ENCODE peak calls at places on chromosomes 13 and 19, in four cellular contexts. One of them, this sample, is unnamed. For H4K20me1, the result is how much of the 10 kb centered on the place peaks cover.

GRCh38 chr19:41386442-41386841 is 10.1 kb downstream of the TMEM91 start:
- DNase-seq in GM23338: no peak
- DNase-seq in PC-3: no peak
- DNase-seq in SK-N-SH: no peak
- DNase-seq in this sample: no peak

GRCh38 chr19:15195381-15195964 is 5.3 kb downstream of the NOTCH3 start:
- DNase-seq in GM23338: peak
- DNase-seq in PC-3: peak
- DNase-seq in SK-N-SH: peak
- DNase-seq in this sample: peak

GRCh38 chr13:47455581-47455980 is 545.5 kb downstream of the SUCLA2 start:
- DNase-seq in GM23338: peak
- DNase-seq in PC-3: peak
- DNase-seq in SK-N-SH: peak
- DNase-seq in this sample: no peak

GRCh38 chr19:38597075-38597474 is 20.7 kb downstream of the MAP4K1 start:
- DNase-seq in GM23338: peak
- DNase-seq in PC-3: no peak
- DNase-seq in SK-N-SH: no peak
- DNase-seq in this sample: no peak

GRCh38 chr13:26480246-26480855 is 77.1 kb upstream of the WASF3 start:
- DNase-seq in GM23338: no peak
- DNase-seq in PC-3: peak
- DNase-seq in SK-N-SH: no peak
- DNase-seq in this sample: no peak

GRCh38 chr19:34707661-34708060 is 26.4 kb upstream of the ZNF181 start:
- DNase-seq in GM23338: no peak
- DNase-seq in PC-3: no peak
- DNase-seq in SK-N-SH: no peak
- DNase-seq in this sample: no peak

GRCh38 chr13:31807090-31807541 is 67.8 kb downstream of the RXFP2 start:
- DNase-seq in GM23338: no peak
- DNase-seq in PC-3: no peak
- DNase-seq in SK-N-SH: no peak
- DNase-seq in this sample: no peak

GRCh38 chr19:29480507-29480906 is 45.3 kb upstream of the VSTM2B start:
- DNase-seq in GM23338: no peak
- DNase-seq in PC-3: no peak
- DNase-seq in SK-N-SH: no peak
- DNase-seq in this sample: no peak

GRCh38 chr13:109737046-109737573 is 49.3 kb downstream of the IRS2 start:
- DNase-seq in GM23338: no peak
- DNase-seq in PC-3: no peak
- DNase-seq in SK-N-SH: no peak
- DNase-seq in this sample: no peak

GRCh38 chr19:55053735-55054134 is 9.2 kb downstream of the RDH13 start:
- DNase-seq in GM23338: no peak
- DNase-seq in PC-3: no peak
- DNase-seq in SK-N-SH: no peak
- DNase-seq in this sample: no peak

GRCh38 chr13:46129955-46130354 is 25.1 kb upstream of the CPB2 start:
- DNase-seq in GM23338: no peak
- DNase-seq in PC-3: no peak
- DNase-seq in SK-N-SH: no peak
- DNase-seq in this sample: no peak

GRCh38 chr19:56333506-56333905 is 18.9 kb upstream of the ZSCAN5A start:
- DNase-seq in GM23338: peak
- DNase-seq in PC-3: peak
- DNase-seq in SK-N-SH: peak
- DNase-seq in this sample: peak

GRCh38 chr19:17677002-17677401 is 11.2 kb downstream of the UNC13A start:
- DNase-seq in GM23338: peak
- DNase-seq in PC-3: peak
- DNase-seq in SK-N-SH: no peak
- DNase-seq in this sample: peak

GRCh38 chr19:47644743-47645499 is 36.0 kb downstream of the BICRA start:
- DNase-seq in GM23338: no peak
- DNase-seq in PC-3: no peak
- DNase-seq in SK-N-SH: no peak
- DNase-seq in this sample: no peak

GRCh38 chr19:50286443-50286842 is 42.7 kb downstream of the KCNC3 start:
- DNase-seq in GM23338: no peak
- DNase-seq in PC-3: no peak
- DNase-seq in SK-N-SH: no peak
- DNase-seq in this sample: no peak

GRCh38 chr19:45154064-45154827 is 6.5 kb downstream of the NKPD1 start:
- DNase-seq in GM23338: no peak
- DNase-seq in PC-3: peak
- DNase-seq in SK-N-SH: no peak
- DNase-seq in this sample: no peak

GRCh38 chr13:30191491-30192100 is 115.8 kb downstream of the KATNAL1 start:
- DNase-seq in GM23338: no peak
- DNase-seq in PC-3: peak
- DNase-seq in SK-N-SH: no peak
- DNase-seq in this sample: no peak

GRCh38 chr19:56508282-56508778 is 675 bp downstream of the ZNF471 start:
- DNase-seq in GM23338: no peak
- DNase-seq in PC-3: no peak
- DNase-seq in SK-N-SH: no peak
- DNase-seq in this sample: no peak

GRCh38 chr13:100580045-100580444 is 8.5 kb downstream of the GGACT start:
- DNase-seq in GM23338: no peak
- DNase-seq in PC-3: no peak
- DNase-seq in SK-N-SH: no peak
- DNase-seq in this sample: no peak

GRCh38 chr13:113527272-113527958 is 36.9 kb upstream of the DCUN1D2 start:
- DNase-seq in GM23338: no peak
- DNase-seq in PC-3: no peak
- DNase-seq in SK-N-SH: no peak
- DNase-seq in this sample: no peak

GRCh38 chr13:37747071-37747612 is 122.4 kb downstream of the TRPC4 start:
- DNase-seq in GM23338: no peak
- DNase-seq in PC-3: peak
- DNase-seq in SK-N-SH: no peak
- DNase-seq in this sample: no peak

GRCh38 chr13:26424181-26424580 is 133.3 kb upstream of the WASF3 start:
- DNase-seq in GM23338: no peak
- DNase-seq in PC-3: no peak
- DNase-seq in SK-N-SH: no peak
- DNase-seq in this sample: no peak

GRCh38 chr13:36850790-36851438 is 31.9 kb downstream of the RFXAP start:
- DNase-seq in GM23338: peak
- DNase-seq in PC-3: no peak
- DNase-seq in SK-N-SH: peak
- DNase-seq in this sample: peak

GRCh38 chr19:56137405-56137804 is 3.7 kb upstream of the ZNF444 start:
- DNase-seq in GM23338: no peak
- DNase-seq in PC-3: peak
- DNase-seq in SK-N-SH: no peak
- DNase-seq in this sample: no peak

GRCh38 chr13:102235689-102236088 is 166.2 kb downstream of the FGF14 start:
- DNase-seq in GM23338: no peak
- DNase-seq in PC-3: peak
- DNase-seq in SK-N-SH: no peak
- DNase-seq in this sample: no peak

GRCh38 chr13:94617389-94618000 is 15.8 kb downstream of the GPR180 start:
- DNase-seq in GM23338: peak
- DNase-seq in PC-3: peak
- DNase-seq in SK-N-SH: peak
- DNase-seq in this sample: no peak

DNA sequence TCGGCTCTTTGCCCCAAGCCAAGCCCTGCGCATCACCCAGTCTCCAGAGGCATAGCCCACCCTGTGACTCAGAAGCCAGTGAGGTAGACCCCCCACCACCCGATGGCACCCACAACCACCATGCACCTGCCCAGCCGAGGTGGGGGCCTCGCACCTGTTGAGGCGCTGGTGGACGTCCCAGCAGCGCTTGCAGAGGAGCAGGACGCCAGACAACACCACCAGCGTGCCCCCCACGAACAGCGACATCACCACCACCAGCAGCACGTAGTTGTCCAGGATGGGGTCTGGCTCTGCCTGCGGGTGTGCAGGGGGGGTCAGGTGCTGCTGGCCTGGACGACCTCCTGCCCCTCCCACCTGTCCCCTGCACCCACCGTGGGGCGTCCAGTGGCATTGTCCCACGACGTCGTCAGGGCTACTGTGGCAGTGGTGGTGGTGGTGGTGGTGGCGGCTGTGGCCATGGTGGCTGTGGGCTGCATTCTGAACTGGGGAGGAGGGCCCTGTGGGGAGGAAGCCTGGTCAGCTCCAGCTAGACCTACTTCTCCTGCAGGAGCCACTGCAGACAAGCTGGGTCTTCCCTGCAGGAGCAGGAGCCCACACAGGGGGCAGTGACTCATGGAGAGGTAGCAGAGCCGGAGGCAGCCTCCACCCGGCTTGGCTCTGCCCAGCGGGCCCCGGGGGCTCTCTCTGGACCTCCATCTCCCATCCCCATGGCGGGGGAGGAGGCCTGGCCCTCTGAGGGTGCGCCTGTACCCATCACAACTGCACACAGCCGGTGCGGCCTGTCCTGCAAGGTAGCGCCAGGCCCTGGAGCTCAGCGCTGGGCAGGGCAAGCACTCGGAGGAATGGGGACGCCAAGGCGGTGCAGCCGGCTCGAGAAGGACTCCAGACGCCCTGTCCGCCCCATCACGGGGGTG is 1.9 kb downstream of the CBARP start:
- DNase-seq in GM23338: no peak
- DNase-seq in PC-3: peak
- DNase-seq in SK-N-SH: peak
- DNase-seq in this sample: no peak
- TF ChIP-seq EZH2phosphoT487 in GM23338: no peak
- TF ChIP-seq EZH2phosphoT487 in PC-3: no peak
- TF ChIP-seq EZH2phosphoT487 in SK-N-SH: no peak
- TF ChIP-seq EZH2phosphoT487 in this sample: no peak

GRCh38 chr19:2334986-2335846 is 6.7 kb downstream of the SPPL2B start:
- DNase-seq in GM23338: no peak
- DNase-seq in PC-3: no peak
- DNase-seq in SK-N-SH: peak
- DNase-seq in this sample: no peak
- H4K20me1 ChIP-seq in GM23338: under half
- H4K20me1 ChIP-seq in PC-3: under half
- H4K20me1 ChIP-seq in SK-N-SH: under half
- H4K20me1 ChIP-seq in this sample: half or more

GRCh38 chr13:85970727-85971126 is 171.5 kb upstream of the SLITRK6 start:
- DNase-seq in GM23338: no peak
- DNase-seq in PC-3: peak
- DNase-seq in SK-N-SH: no peak
- DNase-seq in this sample: no peak
- TF ChIP-seq CTCF in GM23338: no peak
- TF ChIP-seq CTCF in PC-3: peak
- TF ChIP-seq CTCF in SK-N-SH: peak
- TF ChIP-seq CTCF in this sample: peak

GRCh38 chr19:18948075-18948975 is 7.3 kb upstream of the HOMER3 start:
- DNase-seq in GM23338: no peak
- DNase-seq in PC-3: peak
- DNase-seq in SK-N-SH: no peak
- DNase-seq in this sample: no peak

GRCh38 chr19:18946335-18946734 is 5.3 kb upstream of the HOMER3 start:
- DNase-seq in GM23338: no peak
- DNase-seq in PC-3: peak
- DNase-seq in SK-N-SH: no peak
- DNase-seq in this sample: no peak

GRCh38 chr19:18946918-18947317 is 5.9 kb upstream of the HOMER3 start:
- DNase-seq in GM23338: no peak
- DNase-seq in PC-3: no peak
- DNase-seq in SK-N-SH: no peak
- DNase-seq in this sample: no peak

GRCh38 chr19:18949858-18950257 is 8.8 kb upstream of the HOMER3 start:
- DNase-seq in GM23338: no peak
- DNase-seq in PC-3: no peak
- DNase-seq in SK-N-SH: no peak
- DNase-seq in this sample: no peak

DNA sequence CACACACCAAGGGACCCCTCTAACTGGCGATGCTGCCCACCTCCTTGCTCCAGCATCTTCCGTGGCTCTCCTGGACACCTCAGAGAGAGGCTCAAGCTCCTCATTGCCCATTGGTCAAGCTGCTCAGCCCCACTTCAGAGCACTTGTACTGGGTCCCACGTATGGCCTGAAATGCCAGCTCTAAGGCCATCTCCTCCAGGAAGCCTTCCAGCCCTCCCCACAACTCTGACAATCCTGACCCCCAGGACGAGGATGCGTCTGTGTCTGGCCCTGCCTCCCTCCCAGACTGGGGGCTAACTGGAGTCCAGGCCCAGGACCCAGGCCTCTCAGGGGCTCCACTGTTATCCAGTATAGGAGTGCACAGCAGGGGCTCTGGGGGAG is 7.9 kb upstream of the HOMER3 start:
- DNase-seq in GM23338: no peak
- DNase-seq in PC-3: peak
- DNase-seq in SK-N-SH: no peak
- DNase-seq in this sample: no peak
- TF ChIP-seq EZH2phosphoT487 in GM23338: no peak
- TF ChIP-seq EZH2phosphoT487 in PC-3: no peak
- TF ChIP-seq EZH2phosphoT487 in SK-N-SH: no peak
- TF ChIP-seq EZH2phosphoT487 in this sample: no peak

GRCh38 chr19:7255119-7255518 is 39.1 kb downstream of the INSR start:
- DNase-seq in GM23338: no peak
- DNase-seq in PC-3: no peak
- DNase-seq in SK-N-SH: no peak
- DNase-seq in this sample: no peak

GRCh38 chr19:7257148-7258041 is 36.8 kb downstream of the INSR start:
- DNase-seq in GM23338: no peak
- DNase-seq in PC-3: peak
- DNase-seq in SK-N-SH: no peak
- DNase-seq in this sample: no peak

GRCh38 chr19:7252364-7252763 is 41.9 kb downstream of the INSR start:
- DNase-seq in GM23338: no peak
- DNase-seq in PC-3: no peak
- DNase-seq in SK-N-SH: no peak
- DNase-seq in this sample: no peak

GRCh38 chr19:7255631-7256030 is 38.6 kb downstream of the INSR start:
- DNase-seq in GM23338: no peak
- DNase-seq in PC-3: no peak
- DNase-seq in SK-N-SH: no peak
- DNase-seq in this sample: no peak

GRCh38 chr19:7254590-7254989 is 39.6 kb downstream of the INSR start:
- DNase-seq in GM23338: peak
- DNase-seq in PC-3: no peak
- DNase-seq in SK-N-SH: no peak
- DNase-seq in this sample: no peak
- H4K20me1 ChIP-seq in GM23338: under half
- H4K20me1 ChIP-seq in PC-3: under half
- H4K20me1 ChIP-seq in SK-N-SH: under half
- H4K20me1 ChIP-seq in this sample: under half

GRCh38 chr13:59638404-59638803 is 525.3 kb downstream of the DIAPH3 start:
- DNase-seq in GM23338: no peak
- DNase-seq in PC-3: no peak
- DNase-seq in SK-N-SH: no peak
- DNase-seq in this sample: no peak

GRCh38 chr13:59641758-59642157 is 522.0 kb downstream of the DIAPH3 start:
- DNase-seq in GM23338: no peak
- DNase-seq in PC-3: no peak
- DNase-seq in SK-N-SH: no peak
- DNase-seq in this sample: no peak

GRCh38 chr13:59643906-59644626 is 519.7 kb downstream of the DIAPH3 start:
- DNase-seq in GM23338: peak
- DNase-seq in PC-3: no peak
- DNase-seq in SK-N-SH: no peak
- DNase-seq in this sample: no peak

GRCh38 chr13:59643239-59643865 is 520.4 kb downstream of the DIAPH3 start:
- DNase-seq in GM23338: no peak
- DNase-seq in PC-3: no peak
- DNase-seq in SK-N-SH: peak
- DNase-seq in this sample: no peak

GRCh38 chr13:59641261-59641660 is 522.5 kb downstream of the DIAPH3 start:
- DNase-seq in GM23338: peak
- DNase-seq in PC-3: peak
- DNase-seq in SK-N-SH: no peak
- DNase-seq in this sample: peak
- TF ChIP-seq CTCF in GM23338: peak
- TF ChIP-seq CTCF in PC-3: peak
- TF ChIP-seq CTCF in SK-N-SH: no peak
- TF ChIP-seq CTCF in this sample: peak

This sample was measured in neural progenitor cell.